ENCODE peak calls at places on chromosomes 6 and 20, in eight cellular contexts. One of them, this sample, is unnamed.

GRCh38 chr6:137033828-137034227 is 10.9 kb downstream of the IL20RA start:
- DNase-seq in IMR-90: no peak
- DNase-seq in HCT116: no peak
- DNase-seq in GM13976: peak; percentile 60
- DNase-seq in astrocyte of the spinal cord: peak; percentile 68
- DNase-seq in fibroblast of lung: no peak
- DNase-seq in breast epithelium: no peak
- DNase-seq in A549: no peak
- DNase-seq in this sample: peak; percentile 53

GRCh38 chr6:38068854-38069253 is 249.3 kb downstream of the ZFAND3 start:
- DNase-seq in astrocyte of the spinal cord: no peak
- DNase-seq in HCT116: no peak
- DNase-seq in IMR-90: no peak
- DNase-seq in A549: peak; percentile 3
- DNase-seq in fibroblast of lung: peak; percentile 14
- DNase-seq in breast epithelium: no peak
- DNase-seq in GM13976: no peak
- DNase-seq in this sample: no peak

GRCh38 chr6:145544031-145544430 is 191.3 kb downstream of the EPM2A start:
- DNase-seq in A549: peak; percentile 33
- DNase-seq in fibroblast of lung: peak; percentile 76
- DNase-seq in breast epithelium: no peak
- DNase-seq in HCT116: peak; percentile 16
- DNase-seq in astrocyte of the spinal cord: peak; percentile 88
- DNase-seq in IMR-90: peak; percentile 84
- DNase-seq in GM13976: no peak
- DNase-seq in this sample: no peak

GRCh38 chr6:33126101-33126714 is 50.4 kb downstream of the HLA-DPB1 start:
- DNase-seq in IMR-90: peak; percentile 12
- DNase-seq in astrocyte of the spinal cord: peak; percentile 4
- DNase-seq in breast epithelium: peak; percentile 72
- DNase-seq in A549: peak; percentile 35
- DNase-seq in HCT116: peak; percentile 35
- DNase-seq in fibroblast of lung: peak; percentile 35
- DNase-seq in GM13976: peak; percentile 69
- DNase-seq in this sample: peak; percentile 64

GRCh38 chr6:166423051-166423745 is 40.5 kb upstream of the MPC1 start:
- DNase-seq in breast epithelium: no peak
- DNase-seq in fibroblast of lung: no peak
- DNase-seq in HCT116: no peak
- DNase-seq in astrocyte of the spinal cord: no peak
- DNase-seq in IMR-90: no peak
- DNase-seq in A549: no peak
- DNase-seq in GM13976: no peak
- DNase-seq in this sample: no peak

GRCh38 chr6:34242252-34243130 is 5.8 kb downstream of the HMGA1 start:
- DNase-seq in astrocyte of the spinal cord: peak; percentile 31
- DNase-seq in A549: no peak
- DNase-seq in fibroblast of lung: no peak
- DNase-seq in HCT116: no peak
- DNase-seq in GM13976: no peak
- DNase-seq in breast epithelium: peak; percentile 36
- DNase-seq in IMR-90: peak; percentile 25
- DNase-seq in this sample: no peak

GRCh38 chr6:110949679-110950285 is 8.7 kb upstream of the GTF3C6 start:
- DNase-seq in HCT116: peak; percentile 12
- DNase-seq in fibroblast of lung: peak; percentile 74
- DNase-seq in IMR-90: peak; percentile 54
- DNase-seq in breast epithelium: no peak
- DNase-seq in GM13976: no peak
- DNase-seq in A549: peak; percentile 38
- DNase-seq in astrocyte of the spinal cord: peak; percentile 51
- DNase-seq in this sample: no peak

GRCh38 chr6:14709900-14710299 is 536.0 kb upstream of the JARID2 start:
- DNase-seq in astrocyte of the spinal cord: no peak
- DNase-seq in breast epithelium: no peak
- DNase-seq in IMR-90: no peak
- DNase-seq in GM13976: no peak
- DNase-seq in A549: no peak
- DNase-seq in HCT116: no peak
- DNase-seq in fibroblast of lung: no peak
- DNase-seq in this sample: no peak

GRCh38 chr6:26172496-26172958 is 85.3 kb downstream of the HFE start:
- DNase-seq in astrocyte of the spinal cord: peak; percentile 52
- DNase-seq in GM13976: no peak
- DNase-seq in breast epithelium: no peak
- DNase-seq in HCT116: no peak
- DNase-seq in IMR-90: peak; percentile 46
- DNase-seq in A549: no peak
- DNase-seq in fibroblast of lung: peak; percentile 54
- DNase-seq in this sample: no peak

GRCh38 chr20:63151554-63152321 is 64.2 kb downstream of the YTHDF1 start:
- DNase-seq in astrocyte of the spinal cord: no peak
- DNase-seq in HCT116: no peak
- DNase-seq in A549: no peak
- DNase-seq in fibroblast of lung: peak; percentile 46
- DNase-seq in breast epithelium: no peak
- DNase-seq in IMR-90: peak; percentile 32
- DNase-seq in GM13976: no peak
- DNase-seq in this sample: no peak

GRCh38 chr6:81384921-81385320 is 367.6 kb downstream of the TENT5A start:
- DNase-seq in HCT116: no peak
- DNase-seq in A549: no peak
- DNase-seq in astrocyte of the spinal cord: no peak
- DNase-seq in IMR-90: no peak
- DNase-seq in fibroblast of lung: no peak
- DNase-seq in breast epithelium: no peak
- DNase-seq in GM13976: no peak
- DNase-seq in this sample: no peak

GRCh38 chr6:156809034-156809433 is 31.9 kb downstream of the ARID1B start:
- DNase-seq in IMR-90: peak; percentile 55
- DNase-seq in HCT116: no peak
- DNase-seq in fibroblast of lung: peak; percentile 40
- DNase-seq in GM13976: no peak
- DNase-seq in breast epithelium: no peak
- DNase-seq in A549: no peak
- DNase-seq in astrocyte of the spinal cord: peak; percentile 37
- DNase-seq in this sample: peak; percentile 46

GRCh38 chr6:165231581-165232276 is 77.7 kb downstream of the C6orf118 start:
- DNase-seq in breast epithelium: no peak
- DNase-seq in IMR-90: no peak
- DNase-seq in HCT116: peak; percentile 6
- DNase-seq in astrocyte of the spinal cord: peak; percentile 36
- DNase-seq in fibroblast of lung: no peak
- DNase-seq in A549: peak; percentile 39
- DNase-seq in GM13976: no peak
- DNase-seq in this sample: no peak

GRCh38 chr20:10671221-10671849 is 2.5 kb downstream of the JAG1 start:
- DNase-seq in IMR-90: peak; percentile 94
- DNase-seq in breast epithelium: peak; percentile 75
- DNase-seq in A549: peak; percentile 94
- DNase-seq in GM13976: peak; percentile 82
- DNase-seq in astrocyte of the spinal cord: peak; percentile 90
- DNase-seq in fibroblast of lung: peak; percentile 98
- DNase-seq in HCT116: no peak
- DNase-seq in this sample: peak; percentile 77

GRCh38 chr6:79713701-79714322 is 82.7 kb downstream of the SH3BGRL2 start:
- DNase-seq in fibroblast of lung: peak; percentile 58
- DNase-seq in HCT116: peak; percentile 47
- DNase-seq in breast epithelium: no peak
- DNase-seq in IMR-90: peak; percentile 50
- DNase-seq in GM13976: peak; percentile 16
- DNase-seq in astrocyte of the spinal cord: peak; percentile 50
- DNase-seq in A549: peak; percentile 46
- DNase-seq in this sample: peak; percentile 24

GRCh38 chr6:36028088-36028886 is 679 bp downstream of the MAPK14 start:
- DNase-seq in fibroblast of lung: peak; percentile 10
- DNase-seq in breast epithelium: no peak
- DNase-seq in astrocyte of the spinal cord: peak; percentile 18
- DNase-seq in A549: peak; percentile 20
- DNase-seq in IMR-90: peak; percentile 12
- DNase-seq in GM13976: peak; percentile 42
- DNase-seq in HCT116: no peak
- DNase-seq in this sample: peak; percentile 29

GRCh38 chr6:49849121-49849907 is 17.0 kb downstream of the CRISP1 start:
- DNase-seq in GM13976: peak; percentile 20
- DNase-seq in fibroblast of lung: peak; percentile 78
- DNase-seq in A549: peak; percentile 46
- DNase-seq in breast epithelium: no peak
- DNase-seq in astrocyte of the spinal cord: peak; percentile 62
- DNase-seq in IMR-90: peak; percentile 55
- DNase-seq in HCT116: peak; percentile 56
- DNase-seq in this sample: peak; percentile 36

GRCh38 chr6:146914563-146915483 is 289.4 kb upstream of the STXBP5 start:
- DNase-seq in breast epithelium: no peak
- DNase-seq in astrocyte of the spinal cord: peak; percentile 98
- DNase-seq in IMR-90: peak; percentile 96
- DNase-seq in GM13976: no peak
- DNase-seq in HCT116: peak; percentile 84
- DNase-seq in fibroblast of lung: peak; percentile 99
- DNase-seq in A549: peak; percentile 82
- DNase-seq in this sample: no peak

GRCh38 chr6:13729891-13730290 is 18.3 kb upstream of the RANBP9 start:
- DNase-seq in IMR-90: peak; percentile 79
- DNase-seq in fibroblast of lung: peak; percentile 51
- DNase-seq in HCT116: no peak
- DNase-seq in astrocyte of the spinal cord: peak; percentile 56
- DNase-seq in breast epithelium: no peak
- DNase-seq in GM13976: no peak
- DNase-seq in A549: no peak
- DNase-seq in this sample: no peak

GRCh38 chr6:53829698-53830221 is 35.0 kb downstream of the LRRC1 start:
- DNase-seq in IMR-90: no peak
- DNase-seq in A549: no peak
- DNase-seq in HCT116: no peak
- DNase-seq in GM13976: no peak
- DNase-seq in astrocyte of the spinal cord: no peak
- DNase-seq in fibroblast of lung: no peak
- DNase-seq in breast epithelium: no peak
- DNase-seq in this sample: no peak

GRCh38 chr6:151276112-151276745 is 36.5 kb downstream of the AKAP12 start:
- DNase-seq in fibroblast of lung: peak; percentile 77
- DNase-seq in breast epithelium: no peak
- DNase-seq in A549: peak; percentile 12
- DNase-seq in GM13976: no peak
- DNase-seq in IMR-90: peak; percentile 43
- DNase-seq in HCT116: no peak
- DNase-seq in astrocyte of the spinal cord: peak; percentile 68
- DNase-seq in this sample: no peak
- TF ChIP-seq CTCF in fibroblast of lung: no peak
- TF ChIP-seq CTCF in breast epithelium: no peak
- TF ChIP-seq CTCF in A549: no peak
- TF ChIP-seq CTCF in GM13976: no peak
- TF ChIP-seq CTCF in IMR-90: no peak
- TF ChIP-seq CTCF in HCT116: no peak
- TF ChIP-seq CTCF in astrocyte of the spinal cord: no peak
- TF ChIP-seq CTCF in this sample: no peak

DNA sequence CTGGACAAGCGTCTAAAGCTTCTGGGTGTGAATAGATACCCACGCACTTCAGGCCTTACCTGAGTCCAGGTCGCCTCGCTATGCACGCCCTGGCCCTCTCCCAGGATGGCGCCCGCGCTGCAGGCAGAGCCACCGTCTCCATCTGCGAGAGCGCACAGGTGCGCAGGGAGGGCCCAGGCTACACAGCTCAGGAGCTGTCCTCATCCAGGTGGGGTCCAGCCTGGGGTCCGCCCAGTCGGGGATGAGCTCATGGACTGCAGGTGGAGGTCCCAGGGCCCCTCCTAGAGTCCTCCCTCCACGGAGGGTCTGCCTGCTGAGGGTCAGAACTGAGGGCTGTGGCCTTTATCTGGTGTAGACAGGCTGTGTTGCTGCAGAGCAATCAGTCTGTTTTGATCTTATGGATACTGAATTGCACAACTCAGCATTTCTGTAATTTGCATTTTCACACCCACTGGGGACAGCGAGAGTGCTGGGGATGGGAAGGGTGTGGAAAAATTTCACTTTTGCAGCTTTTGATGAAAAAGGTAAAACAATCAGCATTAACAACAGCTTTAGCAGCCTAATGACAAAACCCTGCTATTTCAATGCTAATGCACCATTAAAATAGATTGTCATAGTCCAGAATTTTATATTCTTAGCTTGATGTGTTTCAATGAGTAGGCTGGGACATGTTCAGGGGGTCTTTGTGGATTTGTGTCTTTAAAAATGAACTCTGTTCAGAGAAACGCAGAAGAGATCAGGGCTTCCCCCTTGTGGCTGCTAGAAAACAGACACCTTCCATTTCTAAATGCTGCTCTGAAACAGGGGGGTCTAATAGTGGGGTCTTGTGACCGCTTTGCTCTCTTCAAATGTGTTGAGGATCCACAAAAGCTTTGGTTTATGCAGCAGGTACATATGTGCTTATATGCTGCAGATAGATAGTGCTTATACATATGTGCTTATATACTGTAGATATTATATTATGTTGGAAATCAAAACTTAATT is 77.8 kb upstream of the PHACTR3 start:
- DNase-seq in breast epithelium: no peak
- DNase-seq in HCT116: no peak
- DNase-seq in GM13976: no peak
- DNase-seq in IMR-90: no peak
- DNase-seq in A549: peak; percentile 17
- DNase-seq in fibroblast of lung: no peak
- DNase-seq in astrocyte of the spinal cord: no peak
- DNase-seq in this sample: no peak
- TF ChIP-seq CTCF in breast epithelium: no peak
- TF ChIP-seq CTCF in HCT116: peak; percentile 7
- TF ChIP-seq CTCF in GM13976: no peak
- TF ChIP-seq CTCF in IMR-90: peak; percentile 20
- TF ChIP-seq CTCF in A549: no peak
- TF ChIP-seq CTCF in fibroblast of lung: peak; percentile 21
- TF ChIP-seq CTCF in astrocyte of the spinal cord: peak; percentile 43
- TF ChIP-seq CTCF in this sample: no peak

DNA sequence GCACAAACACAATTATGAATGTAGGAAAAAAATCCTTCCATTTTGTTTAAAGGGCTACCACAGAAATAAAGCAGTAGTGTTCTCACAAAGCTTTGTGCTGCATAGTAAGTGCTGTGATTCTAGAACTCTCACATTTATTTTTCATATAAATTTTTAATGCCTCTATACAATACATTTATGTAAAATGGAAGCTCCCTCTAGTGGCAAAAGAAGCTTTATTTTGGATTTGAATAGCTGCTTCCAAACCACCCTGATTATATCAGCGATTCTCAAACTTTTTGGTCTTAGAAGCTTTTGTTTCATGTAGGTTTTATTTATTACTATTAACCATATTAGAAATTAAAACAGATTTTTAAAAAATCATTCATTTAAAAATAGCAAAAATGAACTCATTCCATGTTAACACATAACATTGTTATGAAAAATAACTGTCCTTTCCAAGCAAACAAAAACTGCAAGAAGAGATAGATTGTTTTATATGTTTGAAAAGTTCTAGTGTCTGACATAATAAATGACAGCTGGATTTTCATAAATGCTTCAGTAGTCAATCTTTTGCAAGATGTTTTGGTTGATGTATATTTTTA is 38.4 kb downstream of the HS3ST5 start:
- DNase-seq in astrocyte of the spinal cord: peak; percentile 36
- DNase-seq in A549: peak; percentile 9
- DNase-seq in HCT116: peak; percentile 3
- DNase-seq in GM13976: no peak
- DNase-seq in IMR-90: peak; percentile 24
- DNase-seq in fibroblast of lung: peak; percentile 48
- DNase-seq in breast epithelium: no peak
- DNase-seq in this sample: no peak
- TF ChIP-seq CTCF in astrocyte of the spinal cord: peak; percentile 44
- TF ChIP-seq CTCF in A549: peak; percentile 49
- TF ChIP-seq CTCF in HCT116: peak; percentile 39
- TF ChIP-seq CTCF in GM13976: no peak
- TF ChIP-seq CTCF in IMR-90: peak; percentile 55
- TF ChIP-seq CTCF in fibroblast of lung: peak; percentile 46
- TF ChIP-seq CTCF in breast epithelium: no peak
- TF ChIP-seq CTCF in this sample: peak; percentile 45

GRCh38 chr6:103797738-103798137 is 1062.0 kb downstream of the HACE1 start:
- DNase-seq in astrocyte of the spinal cord: no peak
- DNase-seq in HCT116: no peak
- DNase-seq in A549: no peak
- DNase-seq in IMR-90: no peak
- DNase-seq in GM13976: no peak
- DNase-seq in breast epithelium: no peak
- DNase-seq in fibroblast of lung: no peak
- DNase-seq in this sample: no peak
- TF ChIP-seq CTCF in astrocyte of the spinal cord: peak; percentile 48
- TF ChIP-seq CTCF in HCT116: peak; percentile 30
- TF ChIP-seq CTCF in A549: peak; percentile 39
- TF ChIP-seq CTCF in IMR-90: peak; percentile 20
- TF ChIP-seq CTCF in GM13976: no peak
- TF ChIP-seq CTCF in breast epithelium: no peak
- TF ChIP-seq CTCF in fibroblast of lung: no peak
- TF ChIP-seq CTCF in this sample: peak; percentile 20

This sample was measured in GM10248.